ENCODE peak calls at places on chromosome 12, in four cellular contexts. N, L, U and J are unnamed samples.

GRCh38 chr12:130565189-130565588 is 150.9 kb downstream of the RIMBP2 start:
- DNase-seq in L (no peak), N (no peak), U (no peak), J (no peak)

GRCh38 chr12:111789779-111790178 is 23.0 kb downstream of the ALDH2 start:
- DNase-seq in N (no peak), U (no peak), L (no peak), J (no peak)

GRCh38 chr12:14257734-14258467 is 107.6 kb upstream of the ATF7IP start:
- DNase-seq in U (peak), L (peak), N (peak), J (peak)

GRCh38 chr12:123094349-123095073 is 56.4 kb downstream of the PITPNM2 start:
- DNase-seq in U (no peak), N (peak), L (peak), J (peak)

GRCh38 chr12:29714966-29715365 is 68.8 kb downstream of the TMTC1 start:
- DNase-seq in N (no peak), L (no peak), U (no peak), J (no peak)

GRCh38 chr12:123085730-123086487 is 65.0 kb downstream of the PITPNM2 start:
- DNase-seq in N (peak), L (peak), U (no peak), J (no peak)

GRCh38 chr12:104942075-104942474 is 16.0 kb downstream of the SLC41A2 start:
- DNase-seq in N (no peak), U (no peak), L (no peak), J (no peak)

GRCh38 chr12:132397934-132398385 is 68.6 kb upstream of the GALNT9 start:
- DNase-seq in N (no peak), U (no peak), L (no peak), J (no peak)

GRCh38 chr12:73374360-73374759 is 1102.2 kb downstream of the TRHDE start:
- DNase-seq in N (no peak), U (no peak), L (no peak), J (no peak)

GRCh38 chr12:63496654-63497053 is 171.6 kb downstream of the DPY19L2 start:
- DNase-seq in U (no peak), N (no peak), L (no peak), J (no peak)

GRCh38 chr12:83827860-83828259 is 1084.7 kb downstream of the SLC6A15 start:
- DNase-seq in L (no peak), U (no peak), N (no peak), J (no peak)

GRCh38 chr12:57890191-57891120 is 43.9 kb upstream of the CTDSP2 start:
- DNase-seq in U (no peak), N (peak), L (no peak), J (no peak)

GRCh38 chr12:56591111-56591510 is 39.0 kb downstream of the BAZ2A start:
- DNase-seq in N (no peak), U (no peak), L (no peak), J (no peak)

GRCh38 chr12:6950944-6951540 is at the start of gene PTPN6:
- DNase-seq in L (no peak), U (no peak), N (no peak), J (no peak)

GRCh38 chr12:105106621-105107020 is 910 bp upstream of the WASHC4 start:
- DNase-seq in N (no peak), U (no peak), L (no peak), J (peak)

GRCh38 chr12:12723147-12723680 is 6.0 kb downstream of the CDKN1B start:
- DNase-seq in L (peak), N (peak), U (no peak), J (no peak)

GRCh38 chr12:563250-563781 is 99.9 kb downstream of the NINJ2 start:
- DNase-seq in L (no peak), N (no peak), U (no peak), J (no peak)

GRCh38 chr12:131913666-131914065 is 15.4 kb upstream of the PUS1 start:
- DNase-seq in L (no peak), N (no peak), U (no peak), J (no peak)

GRCh38 chr12:56766535-56766934 is 3.4 kb downstream of the HSD17B6 start:
- DNase-seq in L (no peak), N (no peak), U (no peak), J (no peak)

GRCh38 chr12:103441437-103442186 is 54.2 kb downstream of the C12orf42 start:
- DNase-seq in U (no peak), N (no peak), L (no peak), J (no peak)

GRCh38 chr12:65685514-65685913 is 138.8 kb upstream of the HMGA2 start:
- DNase-seq in L (peak), N (peak), U (no peak), J (peak)

GRCh38 chr12:54360717-54361456 is 3.4 kb downstream of the GPR84 start:
- DNase-seq in U (peak), N (peak), L (peak), J (peak)

GRCh38 chr12:131443019-131444000 is 267.6 kb upstream of the SFSWAP start:
- DNase-seq in U (no peak), L (no peak), N (no peak), J (no peak)

GRCh38 chr12:3670083-3670620 is 82.8 kb downstream of the CRACR2A start:
- DNase-seq in N (peak), L (no peak), U (no peak), J (no peak)

GRCh38 chr12:57452181-57452936 is 2.7 kb upstream of the INHBE start:
- DNase-seq in L (peak), N (peak), U (no peak), J (no peak)

GRCh38 chr12:98464155-98464554 is 51.2 kb upstream of the TMPO start:
- DNase-seq in U (no peak), N (peak), L (peak), J (no peak)

GRCh38 chr12:34298971-34299801 is 276.9 kb downstream of the ALG10 start:
- DNase-seq in L (no peak), U (no peak), N (no peak), J (no peak)

GRCh38 chr12:47574252-47575021 is 131.4 kb downstream of the RPAP3 start:
- DNase-seq in N (no peak), U (no peak), L (no peak), J (no peak)

GRCh38 chr12:124188561-124189405 is 106.1 kb upstream of the RFLNA start:
- DNase-seq in U (no peak), L (peak), N (no peak), J (peak)

GRCh38 chr12:102593128-102593527 is 112.8 kb upstream of the IGF1 start:
- DNase-seq in U (no peak), L (no peak), N (no peak), J (no peak)

DNA sequence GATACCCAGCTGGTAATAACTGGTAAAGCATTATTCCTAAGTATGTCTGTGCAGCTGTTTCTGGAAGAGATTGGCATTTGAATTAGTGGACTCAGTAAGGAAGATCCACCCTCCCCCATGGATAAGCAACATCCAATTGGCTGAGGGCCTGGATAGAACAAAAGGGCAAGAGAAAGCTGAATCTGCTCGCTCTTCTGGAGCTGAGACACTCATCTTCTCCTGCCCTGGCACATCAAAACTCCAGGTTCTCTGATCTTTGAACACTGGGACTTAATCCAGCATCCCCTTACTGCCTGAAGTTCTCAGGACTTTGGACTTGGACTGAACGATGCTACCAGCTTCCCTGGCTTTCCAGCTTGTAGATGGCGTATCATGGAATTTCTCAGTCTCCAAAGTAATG is 63.1 kb upstream of the CNOT2 start:
- DNase-seq in N (no peak), L (no peak), U (no peak), J (no peak)
- H3K27ac ChIP-seq in N (no peak), L (no peak), U (no peak), J (no peak)

GRCh38 chr12:94186461-94187237 is 38.3 kb downstream of the PLXNC1 start:
- DNase-seq in N (peak), U (peak), L (peak), J (peak)
- H3K4me3 ChIP-seq in N (peak), U (peak), L (peak), J (no peak)

DNA sequence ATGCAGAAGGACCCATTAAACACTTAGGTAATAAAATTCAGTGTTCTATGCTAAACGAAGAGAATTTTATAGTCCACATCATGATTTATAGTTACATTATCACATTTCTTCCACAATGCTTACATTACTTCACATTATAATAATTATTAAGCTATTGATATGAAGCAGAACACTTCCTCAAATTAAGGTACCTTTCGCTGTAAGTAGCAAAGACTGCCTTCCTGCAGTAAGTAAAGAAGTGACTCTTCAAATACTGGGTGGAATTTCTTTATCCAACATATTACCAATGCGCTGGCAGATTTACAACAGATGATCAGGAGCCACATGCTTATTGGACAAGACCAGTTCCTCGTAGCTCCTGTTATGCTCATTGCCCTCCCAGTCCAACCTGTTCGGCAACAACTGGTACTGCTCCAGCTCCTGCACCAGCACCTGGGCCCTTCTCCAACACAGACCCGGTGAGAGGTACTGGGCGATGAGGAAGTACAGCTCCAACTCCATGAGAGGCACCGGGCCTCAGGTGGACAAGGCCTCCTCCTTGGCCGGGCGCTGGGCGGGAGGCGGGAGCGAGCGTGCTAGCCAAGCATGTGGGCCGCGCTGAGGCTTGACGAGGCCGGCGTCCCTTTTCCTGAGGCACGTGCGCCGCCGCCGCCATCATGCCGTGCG is 210.7 kb upstream of the ATP2B1 start:
- DNase-seq in L (no peak), U (no peak), N (no peak), J (peak)
- H4K91ac ChIP-seq in L (no peak), U (no peak), N (no peak), J (no peak)

GRCh38 chr12:114685869-114686268 is 1.9 kb upstream of the TBX3 start:
- DNase-seq in U (no peak), L (no peak), N (peak), J (no peak)
- H3K27ac ChIP-seq in U (no peak), L (no peak), N (peak), J (peak)

DNA sequence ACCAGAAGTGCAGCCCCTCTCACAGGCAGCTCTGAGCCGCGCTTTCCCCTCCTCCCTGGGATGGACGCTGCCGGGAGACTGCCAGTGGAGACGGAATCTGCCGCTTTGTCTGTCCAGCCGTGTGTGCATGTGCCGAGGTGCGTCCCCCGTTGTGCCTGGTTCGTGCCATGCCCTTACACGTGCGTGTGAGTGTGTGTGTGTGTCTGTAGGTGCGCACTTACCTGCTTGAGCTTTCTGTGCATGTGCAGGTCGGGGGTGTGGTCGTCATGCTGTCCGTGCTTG is 12.3 kb upstream of the TAMALIN start:
- DNase-seq in L (no peak), U (no peak), N (no peak), J (no peak)
- H3K4me3 ChIP-seq in L (no peak), U (no peak), N (no peak), J (no peak)

DNA sequence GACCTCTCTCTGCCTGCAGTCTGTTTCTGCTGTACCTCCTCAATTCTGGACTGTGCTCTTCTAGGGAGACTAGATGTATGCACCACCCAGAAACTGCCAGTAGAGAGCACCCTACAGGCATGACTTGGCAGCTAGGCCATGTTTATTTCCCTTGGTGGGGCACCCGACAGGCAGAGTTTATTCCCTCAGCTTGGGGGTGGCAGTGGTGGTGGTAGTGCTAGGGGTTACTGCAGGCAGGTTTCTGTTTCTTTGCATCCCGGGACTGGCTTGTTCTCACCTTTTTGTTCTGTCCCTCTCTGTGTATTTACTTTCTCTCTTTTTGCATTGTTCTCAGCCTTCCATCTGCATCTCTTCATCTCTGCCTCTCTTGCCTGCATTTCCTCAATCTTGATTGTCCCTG is 13.6 kb downstream of the PRPF40B start:
- DNase-seq in U (peak), L (peak), N (peak), J (peak)
- H4K91ac ChIP-seq in U (no peak), L (no peak), N (no peak), J (no peak)

GRCh38 chr12:25110260-25110659 is 84.7 kb downstream of the DNAI7 start:
- DNase-seq in U (no peak), L (no peak), N (no peak), J (no peak)
- H3K27ac ChIP-seq in U (no peak), L (no peak), N (no peak), J (no peak)

GRCh38 chr12:23455283-23455682 is 494.2 kb downstream of the SOX5 start:
- DNase-seq in L (no peak), N (no peak), U (no peak), J (no peak)

GRCh38 chr12:23464241-23464812 is 485.1 kb downstream of the SOX5 start:
- DNase-seq in U (no peak), N (no peak), L (no peak), J (no peak)

GRCh38 chr12:23462546-23462945 is 486.9 kb downstream of the SOX5 start:
- DNase-seq in L (no peak), N (no peak), U (no peak), J (no peak)

GRCh38 chr12:23463172-23463571 is 486.3 kb downstream of the SOX5 start:
- DNase-seq in L (no peak), N (no peak), U (no peak), J (no peak)

DNA sequence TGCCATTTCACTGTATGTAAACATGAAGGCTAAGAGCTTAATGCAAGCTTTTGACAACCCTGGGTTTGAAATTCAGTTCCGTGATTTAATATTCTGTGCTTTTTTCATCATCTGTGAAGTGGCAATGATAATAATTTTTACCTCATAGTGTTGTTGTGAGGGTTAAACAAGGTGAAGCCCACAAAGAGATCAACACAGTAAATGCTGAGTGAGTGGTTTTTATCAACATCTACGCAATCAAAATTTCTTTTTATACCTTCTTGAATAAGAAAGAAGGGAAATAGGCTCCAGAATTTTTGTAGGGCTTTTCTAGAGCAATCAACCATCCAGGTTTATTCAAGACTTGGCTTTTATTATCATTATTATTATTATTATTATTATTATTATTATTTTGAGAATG is 490.8 kb downstream of the SOX5 start:
- DNase-seq in N (no peak), L (no peak), U (no peak), J (no peak)
- H3K4me3 ChIP-seq in N (no peak), L (no peak), U (no peak), J (no peak)

GRCh38 chr12:49882248-49882850 is 21.4 kb downstream of the FAIM2 start:
- DNase-seq in N (no peak), U (peak), L (no peak), J (no peak)
- H4K91ac ChIP-seq in N (no peak), U (no peak), L (no peak), J (no peak)

DNA sequence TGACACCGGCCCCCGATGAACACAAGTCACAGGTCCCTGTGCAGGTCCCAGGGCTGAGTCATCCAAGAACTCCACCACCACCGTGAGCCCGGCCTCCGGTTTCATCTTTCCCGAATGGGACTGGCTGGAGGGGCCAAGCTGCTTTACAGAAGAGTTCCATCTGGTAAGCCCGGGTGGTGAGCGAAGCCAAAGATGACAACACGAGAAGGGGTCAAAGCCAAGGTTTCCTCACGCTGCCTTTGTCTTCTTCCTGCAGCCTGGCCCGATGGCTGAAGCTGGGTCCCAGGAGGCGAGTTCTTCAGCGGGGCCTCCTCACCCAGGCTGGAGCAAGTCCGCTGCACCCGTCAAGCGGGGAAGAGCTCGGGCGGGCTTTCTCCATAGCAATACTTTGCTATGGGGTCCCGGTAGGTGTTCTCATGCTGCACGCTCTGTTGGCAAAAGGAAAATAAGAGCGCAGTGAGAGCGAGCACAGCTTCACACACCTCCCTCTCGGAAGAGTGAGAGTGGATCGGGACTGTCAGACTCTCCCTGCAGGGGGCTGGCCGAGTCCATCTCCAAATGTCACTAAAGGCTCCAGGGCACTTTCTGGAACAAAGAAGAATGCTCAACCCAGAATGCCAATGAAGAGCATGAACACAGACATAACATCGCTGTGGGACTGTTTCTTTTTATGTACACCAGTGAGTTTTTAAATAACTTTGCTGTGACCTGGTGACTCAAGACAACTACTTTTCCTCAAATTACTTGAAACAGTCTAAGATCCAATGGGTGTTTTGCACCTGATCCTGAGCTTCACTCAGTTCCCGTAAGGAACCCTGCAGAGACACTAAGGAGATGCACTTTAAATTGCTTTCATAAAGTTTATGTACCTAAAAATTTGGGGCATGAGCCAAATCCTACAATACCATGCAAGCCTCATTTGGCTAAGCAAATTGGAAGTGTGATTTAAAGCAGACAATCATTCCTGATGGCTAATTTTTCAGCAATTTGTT is 20.1 kb downstream of the SPRING1 start:
- DNase-seq in U (no peak), N (peak), L (no peak), J (no peak)
- H3K27ac ChIP-seq in U (no peak), N (peak), L (peak), J (no peak)